ENCODE peak calls at places on chromosomes 3 and 15, in ten cellular contexts. One of them, this sample, is unnamed.

GRCh38 chr3:158532099-158532734 is 38.8 kb upstream of the MLF1 start:
- DNase-seq in NCI-H226: peak; percentile 39
- DNase-seq in stimulated activated CD4-positive, alpha-beta T cell treated with anti-CD3 and anti-CD28 coated beads, Interleukin-15, amount 100 ng/mL, for 24 hours: no peak
- DNase-seq in activated CD8-positive, alpha-beta memory T cell treated with anti-CD3 and anti-CD28 coated beads for 48 hours: no peak
- DNase-seq in bronchial epithelial cell: peak; percentile 58
- DNase-seq in adrenal gland: peak; percentile 21
- DNase-seq in fibroblast of pulmonary artery: peak; percentile 82
- DNase-seq in stimulated activated CD8-positive, alpha-beta memory T cell treated with anti-CD3 and anti-CD28 coated beads, Interleukin-4, amount 100 ng/mL, for 4 hours: no peak
- DNase-seq in activated T-helper 1 cell treated with Interleukin-2 at 50 U/mL for 16 hours: no peak
- DNase-seq in glomerular endothelial cell: peak; percentile 23
- DNase-seq in this sample: peak; percentile 53

GRCh38 chr3:81249540-81250029 is 511.9 kb downstream of the GBE1 start:
- DNase-seq in glomerular endothelial cell: peak; percentile 29
- DNase-seq in bronchial epithelial cell: peak; percentile 92
- DNase-seq in fibroblast of pulmonary artery: peak; percentile 64
- DNase-seq in NCI-H226: peak; percentile 46
- DNase-seq in stimulated activated CD8-positive, alpha-beta memory T cell treated with anti-CD3 and anti-CD28 coated beads, Interleukin-4, amount 100 ng/mL, for 4 hours: no peak
- DNase-seq in activated T-helper 1 cell treated with Interleukin-2 at 50 U/mL for 16 hours: no peak
- DNase-seq in stimulated activated CD4-positive, alpha-beta T cell treated with anti-CD3 and anti-CD28 coated beads, Interleukin-15, amount 100 ng/mL, for 24 hours: no peak
- DNase-seq in adrenal gland: no peak
- DNase-seq in activated CD8-positive, alpha-beta memory T cell treated with anti-CD3 and anti-CD28 coated beads for 48 hours: no peak
- DNase-seq in this sample: peak; percentile 75

GRCh38 chr15:35693887-35694286 is 147.9 kb upstream of the DPH6 start:
- DNase-seq in NCI-H226: no peak
- DNase-seq in activated CD8-positive, alpha-beta memory T cell treated with anti-CD3 and anti-CD28 coated beads for 48 hours: no peak
- DNase-seq in adrenal gland: no peak
- DNase-seq in activated T-helper 1 cell treated with Interleukin-2 at 50 U/mL for 16 hours: no peak
- DNase-seq in glomerular endothelial cell: no peak
- DNase-seq in stimulated activated CD4-positive, alpha-beta T cell treated with anti-CD3 and anti-CD28 coated beads, Interleukin-15, amount 100 ng/mL, for 24 hours: no peak
- DNase-seq in stimulated activated CD8-positive, alpha-beta memory T cell treated with anti-CD3 and anti-CD28 coated beads, Interleukin-4, amount 100 ng/mL, for 4 hours: no peak
- DNase-seq in bronchial epithelial cell: no peak
- DNase-seq in fibroblast of pulmonary artery: no peak
- DNase-seq in this sample: peak; percentile 62

GRCh38 chr15:34331809-34332208 is 5.8 kb downstream of the SLC12A6 start:
- DNase-seq in fibroblast of pulmonary artery: no peak
- DNase-seq in activated T-helper 1 cell treated with Interleukin-2 at 50 U/mL for 16 hours: no peak
- DNase-seq in bronchial epithelial cell: no peak
- DNase-seq in glomerular endothelial cell: no peak
- DNase-seq in adrenal gland: no peak
- DNase-seq in activated CD8-positive, alpha-beta memory T cell treated with anti-CD3 and anti-CD28 coated beads for 48 hours: no peak
- DNase-seq in NCI-H226: no peak
- DNase-seq in stimulated activated CD8-positive, alpha-beta memory T cell treated with anti-CD3 and anti-CD28 coated beads, Interleukin-4, amount 100 ng/mL, for 4 hours: no peak
- DNase-seq in stimulated activated CD4-positive, alpha-beta T cell treated with anti-CD3 and anti-CD28 coated beads, Interleukin-15, amount 100 ng/mL, for 24 hours: no peak
- DNase-seq in this sample: no peak

GRCh38 chr15:76114561-76114960 is 54.8 kb downstream of the TMEM266 start:
- DNase-seq in bronchial epithelial cell: no peak
- DNase-seq in activated CD8-positive, alpha-beta memory T cell treated with anti-CD3 and anti-CD28 coated beads for 48 hours: no peak
- DNase-seq in stimulated activated CD4-positive, alpha-beta T cell treated with anti-CD3 and anti-CD28 coated beads, Interleukin-15, amount 100 ng/mL, for 24 hours: no peak
- DNase-seq in stimulated activated CD8-positive, alpha-beta memory T cell treated with anti-CD3 and anti-CD28 coated beads, Interleukin-4, amount 100 ng/mL, for 4 hours: no peak
- DNase-seq in glomerular endothelial cell: no peak
- DNase-seq in NCI-H226: no peak
- DNase-seq in fibroblast of pulmonary artery: no peak
- DNase-seq in adrenal gland: no peak
- DNase-seq in activated T-helper 1 cell treated with Interleukin-2 at 50 U/mL for 16 hours: no peak
- DNase-seq in this sample: no peak

GRCh38 chr15:63503739-63504246 is 600 bp upstream of the USP3 start:
- DNase-seq in stimulated activated CD4-positive, alpha-beta T cell treated with anti-CD3 and anti-CD28 coated beads, Interleukin-15, amount 100 ng/mL, for 24 hours: peak; percentile 91
- DNase-seq in bronchial epithelial cell: peak; percentile 95
- DNase-seq in activated T-helper 1 cell treated with Interleukin-2 at 50 U/mL for 16 hours: peak; percentile 76
- DNase-seq in activated CD8-positive, alpha-beta memory T cell treated with anti-CD3 and anti-CD28 coated beads for 48 hours: peak; percentile 70
- DNase-seq in NCI-H226: peak; percentile 99
- DNase-seq in glomerular endothelial cell: no peak
- DNase-seq in stimulated activated CD8-positive, alpha-beta memory T cell treated with anti-CD3 and anti-CD28 coated beads, Interleukin-4, amount 100 ng/mL, for 4 hours: peak; percentile 76
- DNase-seq in fibroblast of pulmonary artery: peak; percentile 90
- DNase-seq in adrenal gland: peak; percentile 86
- DNase-seq in this sample: peak; percentile 95

GRCh38 chr3:63867225-63867624 is 3.6 kb downstream of the ATXN7 start:
- DNase-seq in fibroblast of pulmonary artery: no peak
- DNase-seq in stimulated activated CD8-positive, alpha-beta memory T cell treated with anti-CD3 and anti-CD28 coated beads, Interleukin-4, amount 100 ng/mL, for 4 hours: no peak
- DNase-seq in glomerular endothelial cell: no peak
- DNase-seq in adrenal gland: no peak
- DNase-seq in activated CD8-positive, alpha-beta memory T cell treated with anti-CD3 and anti-CD28 coated beads for 48 hours: no peak
- DNase-seq in activated T-helper 1 cell treated with Interleukin-2 at 50 U/mL for 16 hours: no peak
- DNase-seq in bronchial epithelial cell: no peak
- DNase-seq in NCI-H226: no peak
- DNase-seq in stimulated activated CD4-positive, alpha-beta T cell treated with anti-CD3 and anti-CD28 coated beads, Interleukin-15, amount 100 ng/mL, for 24 hours: no peak
- DNase-seq in this sample: no peak

GRCh38 chr3:34000301-34000700 is 201.9 kb downstream of the PDCD6IP start:
- DNase-seq in NCI-H226: no peak
- DNase-seq in activated T-helper 1 cell treated with Interleukin-2 at 50 U/mL for 16 hours: no peak
- DNase-seq in fibroblast of pulmonary artery: no peak
- DNase-seq in adrenal gland: no peak
- DNase-seq in stimulated activated CD8-positive, alpha-beta memory T cell treated with anti-CD3 and anti-CD28 coated beads, Interleukin-4, amount 100 ng/mL, for 4 hours: no peak
- DNase-seq in glomerular endothelial cell: no peak
- DNase-seq in stimulated activated CD4-positive, alpha-beta T cell treated with anti-CD3 and anti-CD28 coated beads, Interleukin-15, amount 100 ng/mL, for 24 hours: no peak
- DNase-seq in bronchial epithelial cell: peak; percentile 75
- DNase-seq in activated CD8-positive, alpha-beta memory T cell treated with anti-CD3 and anti-CD28 coated beads for 48 hours: no peak
- DNase-seq in this sample: peak; percentile 73

GRCh38 chr15:60469893-60470641 is 8.9 kb downstream of the ICE2 start:
- DNase-seq in fibroblast of pulmonary artery: peak; percentile 50
- DNase-seq in stimulated activated CD4-positive, alpha-beta T cell treated with anti-CD3 and anti-CD28 coated beads, Interleukin-15, amount 100 ng/mL, for 24 hours: no peak
- DNase-seq in NCI-H226: peak; percentile 76
- DNase-seq in glomerular endothelial cell: no peak
- DNase-seq in adrenal gland: no peak
- DNase-seq in activated CD8-positive, alpha-beta memory T cell treated with anti-CD3 and anti-CD28 coated beads for 48 hours: no peak
- DNase-seq in stimulated activated CD8-positive, alpha-beta memory T cell treated with anti-CD3 and anti-CD28 coated beads, Interleukin-4, amount 100 ng/mL, for 4 hours: no peak
- DNase-seq in bronchial epithelial cell: peak; percentile 66
- DNase-seq in activated T-helper 1 cell treated with Interleukin-2 at 50 U/mL for 16 hours: no peak
- DNase-seq in this sample: peak; percentile 72

GRCh38 chr3:23183731-23184130 is 19.4 kb upstream of the UBE2E2 start:
- DNase-seq in bronchial epithelial cell: peak; percentile 59
- DNase-seq in glomerular endothelial cell: peak; percentile 29
- DNase-seq in NCI-H226: no peak
- DNase-seq in stimulated activated CD4-positive, alpha-beta T cell treated with anti-CD3 and anti-CD28 coated beads, Interleukin-15, amount 100 ng/mL, for 24 hours: no peak
- DNase-seq in fibroblast of pulmonary artery: peak; percentile 75
- DNase-seq in stimulated activated CD8-positive, alpha-beta memory T cell treated with anti-CD3 and anti-CD28 coated beads, Interleukin-4, amount 100 ng/mL, for 4 hours: no peak
- DNase-seq in activated T-helper 1 cell treated with Interleukin-2 at 50 U/mL for 16 hours: no peak
- DNase-seq in activated CD8-positive, alpha-beta memory T cell treated with anti-CD3 and anti-CD28 coated beads for 48 hours: no peak
- DNase-seq in adrenal gland: peak; percentile 60
- DNase-seq in this sample: peak; percentile 65

GRCh38 chr3:33787328-33788009 is 11.0 kb upstream of the PDCD6IP start:
- DNase-seq in NCI-H226: no peak
- DNase-seq in activated T-helper 1 cell treated with Interleukin-2 at 50 U/mL for 16 hours: peak; percentile 32
- DNase-seq in stimulated activated CD4-positive, alpha-beta T cell treated with anti-CD3 and anti-CD28 coated beads, Interleukin-15, amount 100 ng/mL, for 24 hours: peak; percentile 62
- DNase-seq in glomerular endothelial cell: no peak
- DNase-seq in fibroblast of pulmonary artery: peak; percentile 83
- DNase-seq in activated CD8-positive, alpha-beta memory T cell treated with anti-CD3 and anti-CD28 coated beads for 48 hours: peak; percentile 20
- DNase-seq in adrenal gland: peak; percentile 73
- DNase-seq in stimulated activated CD8-positive, alpha-beta memory T cell treated with anti-CD3 and anti-CD28 coated beads, Interleukin-4, amount 100 ng/mL, for 4 hours: peak; percentile 37
- DNase-seq in bronchial epithelial cell: peak; percentile 66
- DNase-seq in this sample: peak; percentile 80

GRCh38 chr15:87031545-87032230 is 952.0 kb downstream of the AGBL1 start:
- DNase-seq in fibroblast of pulmonary artery: no peak
- DNase-seq in activated CD8-positive, alpha-beta memory T cell treated with anti-CD3 and anti-CD28 coated beads for 48 hours: no peak
- DNase-seq in adrenal gland: no peak
- DNase-seq in activated T-helper 1 cell treated with Interleukin-2 at 50 U/mL for 16 hours: no peak
- DNase-seq in glomerular endothelial cell: no peak
- DNase-seq in stimulated activated CD8-positive, alpha-beta memory T cell treated with anti-CD3 and anti-CD28 coated beads, Interleukin-4, amount 100 ng/mL, for 4 hours: no peak
- DNase-seq in NCI-H226: no peak
- DNase-seq in bronchial epithelial cell: no peak
- DNase-seq in stimulated activated CD4-positive, alpha-beta T cell treated with anti-CD3 and anti-CD28 coated beads, Interleukin-15, amount 100 ng/mL, for 24 hours: no peak
- DNase-seq in this sample: no peak

GRCh38 chr15:25087137-25087536 is 132.3 kb downstream of the SNRPN start:
- DNase-seq in glomerular endothelial cell: no peak
- DNase-seq in activated T-helper 1 cell treated with Interleukin-2 at 50 U/mL for 16 hours: no peak
- DNase-seq in fibroblast of pulmonary artery: no peak
- DNase-seq in bronchial epithelial cell: no peak
- DNase-seq in adrenal gland: no peak
- DNase-seq in stimulated activated CD4-positive, alpha-beta T cell treated with anti-CD3 and anti-CD28 coated beads, Interleukin-15, amount 100 ng/mL, for 24 hours: no peak
- DNase-seq in NCI-H226: no peak
- DNase-seq in activated CD8-positive, alpha-beta memory T cell treated with anti-CD3 and anti-CD28 coated beads for 48 hours: no peak
- DNase-seq in stimulated activated CD8-positive, alpha-beta memory T cell treated with anti-CD3 and anti-CD28 coated beads, Interleukin-4, amount 100 ng/mL, for 4 hours: no peak
- DNase-seq in this sample: no peak

GRCh38 chr15:84112025-84112424 is 123.5 kb upstream of the GOLGA6L4 start:
- DNase-seq in activated CD8-positive, alpha-beta memory T cell treated with anti-CD3 and anti-CD28 coated beads for 48 hours: no peak
- DNase-seq in adrenal gland: no peak
- DNase-seq in stimulated activated CD8-positive, alpha-beta memory T cell treated with anti-CD3 and anti-CD28 coated beads, Interleukin-4, amount 100 ng/mL, for 4 hours: no peak
- DNase-seq in activated T-helper 1 cell treated with Interleukin-2 at 50 U/mL for 16 hours: no peak
- DNase-seq in fibroblast of pulmonary artery: peak; percentile 11
- DNase-seq in stimulated activated CD4-positive, alpha-beta T cell treated with anti-CD3 and anti-CD28 coated beads, Interleukin-15, amount 100 ng/mL, for 24 hours: no peak
- DNase-seq in NCI-H226: peak; percentile 73
- DNase-seq in bronchial epithelial cell: peak; percentile 67
- DNase-seq in glomerular endothelial cell: no peak
- DNase-seq in this sample: no peak

This sample was measured in kidney tubule cell.